ENCODE peak calls at places on chromosome 11, in four cellular contexts. T is body of pancreas, W is BJ, D is natural killer cell. J is an unnamed sample.

GRCh38 chr11:112770487-112770886 is 190.7 kb upstream of the NCAM1 start:
- DNase-seq in T (peak; percentile 38), W (no peak), D (no peak), J (no peak)

GRCh38 chr11:92297551-92298237 is 73.1 kb downstream of the FAT3 start:
- DNase-seq in T (no peak), W (no peak), D (no peak), J (no peak)

GRCh38 chr11:78432058-78432515 is 14.5 kb upstream of the GAB2 start:
- DNase-seq in T (no peak), W (no peak), D (no peak), J (no peak)

GRCh38 chr11:2789331-2789730 is 89.5 kb upstream of the KCNQ1OT1 start:
- DNase-seq in T (no peak), W (no peak), D (peak; percentile 9), J (no peak)

GRCh38 chr11:29781268-29781667 is 235.6 kb downstream of the KCNA4 start:
- DNase-seq in T (no peak), W (no peak), D (no peak), J (no peak)

GRCh38 chr11:108142304-108142703 is 20.9 kb downstream of the ACAT1 start:
- DNase-seq in T (peak; percentile 64), W (no peak), D (no peak), J (no peak)

GRCh38 chr11:124942446-124943202 is 6.8 kb upstream of the HEPACAM start:
- DNase-seq in T (no peak), W (no peak), D (no peak), J (no peak)

GRCh38 chr11:70517203-70517602 is 118.9 kb downstream of the CTTN start:
- DNase-seq in T (no peak), W (no peak), D (no peak), J (no peak)

GRCh38 chr11:116958246-116958645 is 120.8 kb upstream of the APOA1 start:
- DNase-seq in T (no peak), W (no peak), D (no peak), J (no peak)

GRCh38 chr11:78450866-78451265 is 33.2 kb upstream of the GAB2 start:
- DNase-seq in T (no peak), W (no peak), D (no peak), J (no peak)

GRCh38 chr11:66564538-66564937 is 3.9 kb downstream of the CTSF start:
- DNase-seq in T (no peak), W (no peak), D (no peak), J (no peak)

DNA sequence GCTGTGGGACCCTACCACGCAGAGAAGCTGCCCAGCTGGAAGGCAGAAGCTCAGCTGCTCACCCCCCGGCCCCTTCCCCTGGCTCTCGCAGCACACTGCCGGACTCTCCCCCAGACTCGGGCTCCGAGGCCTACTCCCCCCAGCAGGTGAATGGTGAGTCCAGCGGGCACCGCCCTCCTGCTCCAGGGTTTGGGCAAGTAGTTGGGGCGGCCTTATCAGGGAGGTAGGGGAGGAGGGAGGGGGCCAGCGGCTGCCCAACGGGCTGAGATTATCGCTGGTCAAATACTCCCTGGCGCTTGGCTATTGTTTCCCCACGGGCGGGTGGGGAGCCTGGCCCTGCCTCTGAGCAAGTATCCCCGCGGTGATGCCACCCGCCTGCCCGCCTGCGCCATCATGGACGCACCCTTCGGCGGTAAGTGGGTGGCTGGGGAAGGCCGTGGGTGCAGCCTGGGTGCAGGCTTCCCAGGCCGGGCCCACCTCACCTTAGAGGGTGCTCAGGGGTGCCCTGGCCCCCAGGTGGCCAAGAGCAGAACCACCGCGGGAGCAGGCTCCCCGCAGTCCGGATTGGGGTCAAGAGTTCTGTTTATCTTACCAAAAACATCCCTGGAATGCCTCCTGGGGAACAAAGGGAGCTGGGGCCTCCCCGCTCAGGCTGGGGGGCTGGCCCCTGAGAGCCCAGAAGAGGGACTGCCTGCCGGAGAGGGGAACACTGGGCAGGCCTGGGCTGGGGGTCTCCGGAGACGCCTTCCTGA is 16.9 kb downstream of the MYRF start:
- DNase-seq in T (peak; percentile 55), W (no peak), D (no peak), J (no peak)
- TF ChIP-seq CTCF in T (peak; percentile 41), W (peak; percentile 60), D (no peak), J (no peak)

GRCh38 chr11:128953151-128953550 is 10.5 kb upstream of the TP53AIP1 start:
- DNase-seq in T (no peak), W (no peak), D (no peak), J (no peak)

GRCh38 chr11:128949791-128950454 is 7.3 kb upstream of the TP53AIP1 start:
- DNase-seq in T (peak; percentile 68), W (no peak), D (no peak), J (no peak)

GRCh38 chr11:128946646-128947045 is 4.0 kb upstream of the TP53AIP1 start:
- DNase-seq in T (no peak), W (no peak), D (no peak), J (no peak)

GRCh38 chr11:128942807-128943430 is at the start of gene TP53AIP1:
- DNase-seq in T (no peak), W (no peak), D (no peak), J (no peak)

GRCh38 chr11:128948583-128948982 is 5.9 kb upstream of the TP53AIP1 start:
- DNase-seq in T (no peak), W (no peak), D (no peak), J (no peak)
- TF ChIP-seq CTCF in T (no peak), W (peak; percentile 7), D (no peak), J (no peak)

GRCh38 chr11:10451399-10452116 is 3.5 kb upstream of the AMPD3 start:
- DNase-seq in T (no peak), W (no peak), D (no peak), J (peak; percentile 52)
- TF ChIP-seq CTCF in T (no peak), W (no peak), D (no peak), J (no peak)

DNA sequence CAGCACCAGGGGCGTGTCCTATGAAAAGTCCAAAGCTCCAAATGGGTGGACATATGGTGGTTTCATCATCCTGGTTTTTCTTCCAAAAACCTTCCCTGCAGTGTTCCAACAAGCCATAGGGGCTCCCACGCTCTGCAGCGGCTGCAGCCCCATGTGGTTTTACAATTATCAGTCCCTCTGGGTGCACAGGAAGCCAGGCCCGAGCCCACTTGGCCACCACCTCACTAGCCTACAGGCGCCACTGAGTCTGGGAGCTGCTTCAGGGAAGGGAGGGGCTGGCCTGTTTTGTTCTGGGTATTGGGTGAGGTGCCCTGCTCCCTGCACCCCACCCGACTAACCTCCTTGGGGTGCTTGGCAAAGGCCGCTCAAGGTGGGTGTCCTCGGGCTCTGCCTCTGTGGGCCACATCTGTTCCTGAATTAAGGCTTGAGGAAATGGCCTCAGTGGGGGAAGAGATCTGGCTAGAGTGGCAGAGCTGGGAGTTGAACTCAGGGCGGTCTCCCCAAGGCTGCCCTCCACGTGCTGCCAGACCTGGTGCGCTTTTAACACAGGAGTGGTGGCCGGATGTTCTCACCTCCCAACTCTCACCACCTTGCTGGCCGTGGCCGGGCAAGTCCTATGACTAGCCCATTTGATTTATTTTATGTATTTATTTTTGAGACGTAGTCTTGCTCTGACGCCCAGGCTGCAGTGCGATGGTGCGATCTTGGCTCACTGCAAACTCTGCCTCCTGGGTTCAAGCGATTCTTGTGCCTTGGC is 5.3 kb upstream of the CDC42BPG start:
- DNase-seq in T (no peak), W (no peak), D (no peak), J (no peak)
- TF ChIP-seq CTCF in T (no peak), W (peak; percentile 40), D (no peak), J (no peak)

GRCh38 chr11:35488117-35488516 is 37.3 kb downstream of the PAMR1 start:
- DNase-seq in T (no peak), W (no peak), D (no peak), J (no peak)

GRCh38 chr11:35485656-35486318 is 39.6 kb downstream of the PAMR1 start:
- DNase-seq in T (peak; percentile 71), W (no peak), D (peak; percentile 56), J (peak; percentile 59)

GRCh38 chr11:35487532-35488078 is 37.8 kb downstream of the PAMR1 start:
- DNase-seq in T (peak; percentile 30), W (no peak), D (no peak), J (no peak)

GRCh38 chr11:35486446-35486845 is 39.0 kb downstream of the PAMR1 start:
- DNase-seq in T (no peak), W (no peak), D (no peak), J (no peak)

DNA sequence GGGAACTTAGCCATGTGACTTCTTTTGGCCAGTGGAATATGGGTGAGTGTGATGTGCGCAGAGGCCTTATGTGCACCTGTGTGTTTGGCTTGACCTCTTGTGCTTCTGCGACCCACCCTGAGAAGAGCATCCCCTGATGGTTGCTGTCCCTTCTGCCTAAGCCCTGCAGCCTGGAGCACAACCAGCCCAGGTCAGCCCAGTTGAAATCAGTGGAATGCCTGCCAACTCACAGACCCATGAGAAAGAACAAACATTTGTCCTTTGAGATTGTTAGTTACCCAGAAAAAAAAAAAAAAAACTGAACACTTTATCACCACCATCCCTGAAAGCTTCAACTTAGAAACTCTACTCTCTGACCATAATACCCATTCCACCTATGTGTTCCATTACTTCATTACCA is 38.5 kb downstream of the PAMR1 start:
- DNase-seq in T (peak; percentile 59), W (no peak), D (no peak), J (no peak)
- TF ChIP-seq CTCF in T (no peak), W (no peak), D (no peak), J (no peak)